ENCODE peak calls at places on chromosomes 4 and X, in seven cellular contexts. N is hepatocyte, Y is MM.1S, R is PC-3, E is neural progenitor cell, J is GM23248, S is SK-N-SH. U is an unnamed sample.
A peak's percentile ranks its signal among the peaks of the same experiment; 100 is the strongest.

GRCh38 chrX:112844250-112844649 is 3.6 kb upstream of the AMOT start:
- DNase-seq in N (no peak), Y (no peak), R (peak; percentile 14), E (peak; percentile 27), J (peak; percentile 26), S (no peak), U (no peak)

GRCh38 chr4:176443646-176444409 is 124.1 kb downstream of the SPCS3 start:
- DNase-seq in N (no peak), Y (no peak), R (peak; percentile 22), E (no peak), J (peak; percentile 44), S (no peak), U (no peak)

GRCh38 chrX:76148011-76148665 is 24.7 kb upstream of the PBDC1 start:
- DNase-seq in N (no peak), Y (peak; percentile 16), R (peak; percentile 76), E (no peak), J (peak; percentile 55), S (no peak), U (peak; percentile 34)

GRCh38 chr4:63563288-63564014 is 845.8 kb downstream of the TECRL start:
- DNase-seq in N (peak; percentile 14), Y (peak; percentile 60), R (peak; percentile 45), E (peak; percentile 71), J (no peak), S (no peak), U (no peak)

GRCh38 chrX:154029439-154029838 is 9.7 kb upstream of the IRAK1 start:
- DNase-seq in N (no peak), Y (no peak), R (no peak), E (no peak), J (no peak), S (no peak), U (no peak)

GRCh38 chr4:173852775-173853174 is 322.7 kb upstream of the HAND2 start:
- DNase-seq in N (no peak), Y (no peak), R (peak; percentile 2), E (no peak), J (no peak), S (no peak), U (no peak)

GRCh38 chrX:150032742-150033141 is 94.5 kb upstream of the EOLA2 start:
- DNase-seq in N (peak; percentile 11), Y (no peak), R (peak; percentile 87), E (peak; percentile 57), J (peak; percentile 87), S (no peak), U (no peak)

GRCh38 chr4:165864228-165864627 is 8.8 kb upstream of the TLL1 start:
- DNase-seq in N (no peak), Y (no peak), R (no peak), E (peak; percentile 16), J (no peak), S (no peak), U (peak; percentile 43)

GRCh38 chrX:131827935-131828334 is 195.2 kb upstream of the STK26 start:
- DNase-seq in N (no peak), Y (peak; percentile 87), R (peak; percentile 55), E (peak; percentile 79), J (peak; percentile 19), S (peak; percentile 28), U (peak; percentile 27)

GRCh38 chr4:91963489-91963888 is 340.3 kb upstream of the GRID2 start:
- DNase-seq in N (no peak), Y (no peak), R (peak; percentile 45), E (no peak), J (peak; percentile 62), S (no peak), U (no peak)

GRCh38 chr4:130814896-130815295 is 1718.9 kb downstream of the C4orf33 start:
- DNase-seq in N (no peak), Y (peak; percentile 85), R (no peak), E (no peak), J (no peak), S (no peak), U (peak; percentile 5)

GRCh38 chrX:131977619-131978018 is 45.5 kb upstream of the STK26 start:
- DNase-seq in N (no peak), Y (no peak), R (peak; percentile 30), E (no peak), J (peak; percentile 6), S (no peak), U (no peak)

GRCh38 chrX:16785247-16786138 is 773 bp upstream of the TXLNG start:
- DNase-seq in N (peak; percentile 35), Y (peak; percentile 11), R (peak; percentile 6), E (peak; percentile 39), J (peak; percentile 18), S (peak; percentile 27), U (peak; percentile 10)

GRCh38 chr4:132642196-132642817 is 506.8 kb upstream of the PCDH10 start:
- DNase-seq in N (peak; percentile 67), Y (peak; percentile 65), R (peak; percentile 61), E (peak; percentile 76), J (peak; percentile 27), S (peak; percentile 46), U (peak; percentile 85)

GRCh38 chr4:182697094-182697493 is 220.1 kb downstream of the DCTD start:
- DNase-seq in N (no peak), Y (no peak), R (no peak), E (peak; percentile 61), J (no peak), S (no peak), U (no peak)

GRCh38 chr4:38610844-38611550 is 53.0 kb upstream of the KLF3 start:
- DNase-seq in N (no peak), Y (peak; percentile 55), R (no peak), E (no peak), J (no peak), S (no peak), U (no peak)

GRCh38 chr4:151100517-151100916 is 1.1 kb downstream of the RPS3A start:
- DNase-seq in N (no peak), Y (no peak), R (no peak), E (no peak), J (no peak), S (no peak), U (peak; percentile 30)

GRCh38 chr4:10866691-10867090 is 182.1 kb upstream of the CLNK start:
- DNase-seq in N (no peak), Y (no peak), R (no peak), E (no peak), J (no peak), S (no peak), U (no peak)

GRCh38 chr4:57053508-57053907 is 56.7 kb downstream of the IGFBP7 start:
- DNase-seq in N (no peak), Y (no peak), R (no peak), E (no peak), J (peak; percentile 62), S (no peak), U (no peak)

GRCh38 chr4:101370663-101371210 is 23.4 kb upstream of the PPP3CA start:
- DNase-seq in N (no peak), Y (no peak), R (no peak), E (no peak), J (no peak), S (no peak), U (no peak)
- TF ChIP-seq EZH2phosphoT487 in N (no peak), Y (no peak), R (no peak), E (no peak), J (no peak), S (no peak), U (no peak)

GRCh38 chr4:116926631-116927295 is 158.6 kb downstream of the TRAM1L1 start:
- DNase-seq in N (peak; percentile 8), Y (no peak), R (no peak), E (no peak), J (no peak), S (no peak), U (no peak)
- H2AFZ ChIP-seq in N (no peak overlapping the region), Y (no peak overlapping the region), R (no peak overlapping the region), E (no peak overlapping the region), J (no peak overlapping the region), S (no peak overlapping the region), U (no peak overlapping the region)

GRCh38 chr4:155950461-155950860 is 3.2 kb downstream of the CTSO start:
- DNase-seq in N (no peak), Y (no peak), R (no peak), E (peak; percentile 11), J (no peak), S (no peak), U (no peak)

GRCh38 chr4:155944516-155944915 is 9.2 kb downstream of the CTSO start:
- DNase-seq in N (no peak), Y (no peak), R (no peak), E (peak; percentile 4), J (no peak), S (no peak), U (no peak)

GRCh38 chr4:155943610-155944329 is 9.9 kb downstream of the CTSO start:
- DNase-seq in N (no peak), Y (no peak), R (no peak), E (no peak), J (no peak), S (no peak), U (no peak)

GRCh38 chr4:155948541-155948940 is 5.1 kb downstream of the CTSO start:
- DNase-seq in N (no peak), Y (no peak), R (no peak), E (no peak), J (no peak), S (no peak), U (no peak)

DNA sequence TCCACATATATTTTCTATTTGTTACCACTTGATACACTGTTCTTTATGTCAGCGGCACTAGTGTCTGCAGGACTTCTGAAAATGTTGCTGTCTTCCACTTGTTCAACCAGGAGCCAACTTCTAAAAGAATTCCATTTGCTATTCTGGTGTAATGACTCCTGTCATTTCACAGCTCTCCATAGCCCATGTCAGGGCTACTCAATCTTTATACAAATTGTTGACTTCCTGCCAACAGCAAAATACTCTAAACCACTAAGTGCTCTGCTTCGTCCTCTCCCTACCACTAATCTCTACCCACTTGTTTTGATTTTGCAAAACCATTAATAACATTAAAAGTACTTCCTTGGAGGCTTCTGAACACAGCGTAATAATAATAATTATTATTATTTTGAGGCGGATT is 7.2 kb downstream of the CTSO start:
- DNase-seq in N (no peak), Y (no peak), R (no peak), E (no peak), J (no peak), S (no peak), U (no peak)
- H3K4me2 ChIP-seq in N (no peak overlapping the region), Y (no peak overlapping the region), R (no peak overlapping the region), E (no peak overlapping the region), J (no peak overlapping the region), S (no peak overlapping the region), U (no peak overlapping the region)

GRCh38 chr4:14177987-14178386 is 550.5 kb upstream of the BOD1L1 start:
- DNase-seq in N (no peak), Y (peak; percentile 88), R (no peak), E (no peak), J (no peak), S (no peak), U (peak; percentile 46)

GRCh38 chr4:14180983-14181601 is 553.6 kb upstream of the BOD1L1 start:
- DNase-seq in N (peak; percentile 20), Y (no peak), R (peak; percentile 91), E (no peak), J (no peak), S (no peak), U (no peak)

GRCh38 chr4:14178421-14178820 is 550.9 kb upstream of the BOD1L1 start:
- DNase-seq in N (peak; percentile 10), Y (peak; percentile 79), R (peak; percentile 68), E (no peak), J (peak; percentile 56), S (no peak), U (peak; percentile 41)

GRCh38 chr4:14180166-14180565 is 552.6 kb upstream of the BOD1L1 start:
- DNase-seq in N (no peak), Y (no peak), R (no peak), E (no peak), J (no peak), S (no peak), U (no peak)

DNA sequence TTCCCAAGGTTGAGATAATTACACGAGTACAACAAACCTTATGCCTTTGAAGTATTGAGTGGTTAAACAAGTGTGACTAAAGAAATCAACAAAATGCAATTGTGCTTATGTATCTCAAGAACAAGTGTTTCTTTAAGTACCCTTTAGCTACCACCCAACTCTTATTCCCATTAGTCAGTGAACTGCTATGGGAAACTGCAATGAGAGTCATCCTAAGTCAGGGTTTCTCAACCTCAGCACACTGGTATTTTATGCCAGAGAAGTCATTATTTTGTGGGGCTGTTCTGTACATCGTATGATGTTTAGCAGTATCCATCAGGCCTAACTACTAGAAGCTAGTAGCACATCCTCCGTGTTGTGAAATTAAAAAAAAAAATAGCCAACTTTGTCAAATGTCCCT is 549.1 kb upstream of the BOD1L1 start:
- DNase-seq in N (no peak), Y (no peak), R (no peak), E (no peak), J (no peak), S (no peak), U (no peak)
- TF ChIP-seq EZH2phosphoT487 in N (no peak), Y (no peak), R (no peak), E (no peak), J (no peak), S (no peak), U (no peak)